ENCODE peak calls at places on chromosomes 4 and X, in nine cellular contexts. One of them, this sample, is unnamed.

GRCh38 chr4:1938027-1938426 is 66.8 kb downstream of the NSD2 start:
- DNase-seq in progenitor cell of endocrine pancreas: no peak
- DNase-seq in right atrium auricular region: no peak
- DNase-seq in PC-3: no peak
- DNase-seq in hepatocyte: no peak
- DNase-seq in GM13976: no peak
- DNase-seq in endodermal cell: no peak
- DNase-seq in mucosa of descending colon: no peak
- DNase-seq in Caco-2: no peak
- DNase-seq in this sample: no peak

GRCh38 chr4:165027762-165028402 is 3.9 kb upstream of the TRIM60 start:
- DNase-seq in Caco-2: no peak
- DNase-seq in hepatocyte: no peak
- DNase-seq in GM13976: no peak
- DNase-seq in progenitor cell of endocrine pancreas: no peak
- DNase-seq in right atrium auricular region: no peak
- DNase-seq in endodermal cell: no peak
- DNase-seq in mucosa of descending colon: no peak
- DNase-seq in PC-3: no peak
- DNase-seq in this sample: no peak

GRCh38 chr4:86592553-86593249 is 1.4 kb upstream of the PTPN13 start:
- DNase-seq in endodermal cell: no peak
- DNase-seq in GM13976: no peak
- DNase-seq in right atrium auricular region: no peak
- DNase-seq in PC-3: peak; percentile 45
- DNase-seq in progenitor cell of endocrine pancreas: no peak
- DNase-seq in hepatocyte: no peak
- DNase-seq in Caco-2: no peak
- DNase-seq in mucosa of descending colon: no peak
- DNase-seq in this sample: no peak

GRCh38 chr4:121209171-121209570 is 45.0 kb upstream of the TNIP3 start:
- DNase-seq in hepatocyte: no peak
- DNase-seq in mucosa of descending colon: no peak
- DNase-seq in PC-3: no peak
- DNase-seq in endodermal cell: no peak
- DNase-seq in GM13976: no peak
- DNase-seq in Caco-2: no peak
- DNase-seq in progenitor cell of endocrine pancreas: no peak
- DNase-seq in right atrium auricular region: no peak
- DNase-seq in this sample: no peak

GRCh38 chr4:18479825-18480224 is 458.3 kb upstream of the LCORL start:
- DNase-seq in progenitor cell of endocrine pancreas: no peak
- DNase-seq in endodermal cell: no peak
- DNase-seq in Caco-2: no peak
- DNase-seq in PC-3: no peak
- DNase-seq in GM13976: no peak
- DNase-seq in hepatocyte: no peak
- DNase-seq in mucosa of descending colon: no peak
- DNase-seq in right atrium auricular region: no peak
- DNase-seq in this sample: no peak

GRCh38 chr4:7811536-7812190 is 128.0 kb downstream of the AFAP1 start:
- DNase-seq in right atrium auricular region: peak; percentile 90
- DNase-seq in progenitor cell of endocrine pancreas: no peak
- DNase-seq in mucosa of descending colon: peak; percentile 60
- DNase-seq in hepatocyte: peak; percentile 58
- DNase-seq in endodermal cell: no peak
- DNase-seq in PC-3: no peak
- DNase-seq in GM13976: no peak
- DNase-seq in Caco-2: no peak
- DNase-seq in this sample: peak; percentile 72

GRCh38 chr4:156756118-156756517 is 215.5 kb downstream of the PDGFC start:
- DNase-seq in mucosa of descending colon: no peak
- DNase-seq in right atrium auricular region: no peak
- DNase-seq in progenitor cell of endocrine pancreas: no peak
- DNase-seq in Caco-2: no peak
- DNase-seq in hepatocyte: no peak
- DNase-seq in GM13976: no peak
- DNase-seq in endodermal cell: no peak
- DNase-seq in PC-3: no peak
- DNase-seq in this sample: no peak

GRCh38 chr4:83536649-83537352 is 893 bp downstream of the GPAT3 start:
- DNase-seq in PC-3: no peak
- DNase-seq in progenitor cell of endocrine pancreas: no peak
- DNase-seq in Caco-2: no peak
- DNase-seq in right atrium auricular region: no peak
- DNase-seq in GM13976: peak; percentile 33
- DNase-seq in mucosa of descending colon: no peak
- DNase-seq in endodermal cell: no peak
- DNase-seq in hepatocyte: no peak
- DNase-seq in this sample: no peak

GRCh38 chr4:75819121-75819520 is 83.1 kb downstream of the PPEF2 start:
- DNase-seq in endodermal cell: no peak
- DNase-seq in PC-3: no peak
- DNase-seq in mucosa of descending colon: no peak
- DNase-seq in right atrium auricular region: no peak
- DNase-seq in progenitor cell of endocrine pancreas: no peak
- DNase-seq in GM13976: no peak
- DNase-seq in hepatocyte: no peak
- DNase-seq in Caco-2: no peak
- DNase-seq in this sample: no peak

GRCh38 chr4:68271851-68272756 is 26.6 kb upstream of the TMPRSS11B start:
- DNase-seq in endodermal cell: peak; percentile 63
- DNase-seq in right atrium auricular region: no peak
- DNase-seq in progenitor cell of endocrine pancreas: no peak
- DNase-seq in GM13976: peak; percentile 50
- DNase-seq in PC-3: peak; percentile 81
- DNase-seq in mucosa of descending colon: no peak
- DNase-seq in hepatocyte: peak; percentile 34
- DNase-seq in Caco-2: no peak
- DNase-seq in this sample: no peak

GRCh38 chrX:107659768-107660167 is 31.5 kb downstream of the PRPS1 start:
- DNase-seq in right atrium auricular region: no peak
- DNase-seq in endodermal cell: no peak
- DNase-seq in PC-3: peak; percentile 62
- DNase-seq in Caco-2: no peak
- DNase-seq in GM13976: peak; percentile 38
- DNase-seq in progenitor cell of endocrine pancreas: no peak
- DNase-seq in hepatocyte: peak; percentile 75
- DNase-seq in mucosa of descending colon: no peak
- DNase-seq in this sample: no peak

GRCh38 chrX:49053223-49054072 is 5.4 kb upstream of the CCDC120 start:
- DNase-seq in hepatocyte: peak; percentile 86
- DNase-seq in PC-3: peak; percentile 58
- DNase-seq in right atrium auricular region: no peak
- DNase-seq in progenitor cell of endocrine pancreas: peak; percentile 59
- DNase-seq in endodermal cell: peak; percentile 90
- DNase-seq in mucosa of descending colon: peak; percentile 69
- DNase-seq in Caco-2: peak; percentile 80
- DNase-seq in GM13976: peak; percentile 70
- DNase-seq in this sample: no peak

GRCh38 chr4:53490965-53491622 is 100.2 kb downstream of the LNX1 start:
- DNase-seq in PC-3: peak; percentile 87
- DNase-seq in endodermal cell: peak; percentile 55
- DNase-seq in GM13976: peak; percentile 40
- DNase-seq in mucosa of descending colon: no peak
- DNase-seq in Caco-2: peak; percentile 49
- DNase-seq in progenitor cell of endocrine pancreas: no peak
- DNase-seq in hepatocyte: peak; percentile 77
- DNase-seq in right atrium auricular region: peak; percentile 75
- DNase-seq in this sample: peak; percentile 36

GRCh38 chr4:53484911-53485459 is 106.3 kb downstream of the LNX1 start:
- DNase-seq in progenitor cell of endocrine pancreas: no peak
- DNase-seq in right atrium auricular region: no peak
- DNase-seq in hepatocyte: no peak
- DNase-seq in endodermal cell: no peak
- DNase-seq in Caco-2: no peak
- DNase-seq in GM13976: no peak
- DNase-seq in mucosa of descending colon: no peak
- DNase-seq in PC-3: no peak
- DNase-seq in this sample: no peak

GRCh38 chr4:53489279-53489889 is 101.9 kb downstream of the LNX1 start:
- DNase-seq in PC-3: peak; percentile 57
- DNase-seq in progenitor cell of endocrine pancreas: no peak
- DNase-seq in Caco-2: no peak
- DNase-seq in hepatocyte: no peak
- DNase-seq in GM13976: no peak
- DNase-seq in endodermal cell: no peak
- DNase-seq in right atrium auricular region: no peak
- DNase-seq in mucosa of descending colon: no peak
- DNase-seq in this sample: no peak

GRCh38 chr4:53494851-53495250 is 96.4 kb downstream of the LNX1 start:
- DNase-seq in PC-3: peak; percentile 30
- DNase-seq in hepatocyte: no peak
- DNase-seq in progenitor cell of endocrine pancreas: no peak
- DNase-seq in right atrium auricular region: no peak
- DNase-seq in mucosa of descending colon: no peak
- DNase-seq in endodermal cell: no peak
- DNase-seq in GM13976: no peak
- DNase-seq in Caco-2: no peak
- DNase-seq in this sample: no peak

GRCh38 chr4:53490161-53490915 is 100.9 kb downstream of the LNX1 start:
- DNase-seq in GM13976: no peak
- DNase-seq in endodermal cell: no peak
- DNase-seq in hepatocyte: peak; percentile 39
- DNase-seq in progenitor cell of endocrine pancreas: no peak
- DNase-seq in PC-3: no peak
- DNase-seq in Caco-2: no peak
- DNase-seq in mucosa of descending colon: no peak
- DNase-seq in right atrium auricular region: no peak
- DNase-seq in this sample: no peak
- TF ChIP-seq CTCF in GM13976: no peak
- TF ChIP-seq CTCF in endodermal cell: no peak
- TF ChIP-seq CTCF in hepatocyte: no peak
- TF ChIP-seq CTCF in progenitor cell of endocrine pancreas: no peak
- TF ChIP-seq CTCF in PC-3: no peak
- TF ChIP-seq CTCF in Caco-2: no peak
- TF ChIP-seq CTCF in mucosa of descending colon: no peak
- TF ChIP-seq CTCF in right atrium auricular region: no peak
- TF ChIP-seq CTCF in this sample: no peak

GRCh38 chr4:187268940-187269339 is 545.3 kb upstream of the FAT1 start:
- DNase-seq in PC-3: peak; percentile 65
- DNase-seq in GM13976: no peak
- DNase-seq in endodermal cell: no peak
- DNase-seq in mucosa of descending colon: no peak
- DNase-seq in right atrium auricular region: no peak
- DNase-seq in progenitor cell of endocrine pancreas: no peak
- DNase-seq in Caco-2: no peak
- DNase-seq in hepatocyte: peak; percentile 27
- DNase-seq in this sample: no peak
- TF ChIP-seq CTCF in PC-3: no peak
- TF ChIP-seq CTCF in GM13976: no peak
- TF ChIP-seq CTCF in endodermal cell: no peak
- TF ChIP-seq CTCF in mucosa of descending colon: no peak
- TF ChIP-seq CTCF in right atrium auricular region: no peak
- TF ChIP-seq CTCF in progenitor cell of endocrine pancreas: no peak
- TF ChIP-seq CTCF in Caco-2: no peak
- TF ChIP-seq CTCF in hepatocyte: no peak
- TF ChIP-seq CTCF in this sample: no peak

DNA sequence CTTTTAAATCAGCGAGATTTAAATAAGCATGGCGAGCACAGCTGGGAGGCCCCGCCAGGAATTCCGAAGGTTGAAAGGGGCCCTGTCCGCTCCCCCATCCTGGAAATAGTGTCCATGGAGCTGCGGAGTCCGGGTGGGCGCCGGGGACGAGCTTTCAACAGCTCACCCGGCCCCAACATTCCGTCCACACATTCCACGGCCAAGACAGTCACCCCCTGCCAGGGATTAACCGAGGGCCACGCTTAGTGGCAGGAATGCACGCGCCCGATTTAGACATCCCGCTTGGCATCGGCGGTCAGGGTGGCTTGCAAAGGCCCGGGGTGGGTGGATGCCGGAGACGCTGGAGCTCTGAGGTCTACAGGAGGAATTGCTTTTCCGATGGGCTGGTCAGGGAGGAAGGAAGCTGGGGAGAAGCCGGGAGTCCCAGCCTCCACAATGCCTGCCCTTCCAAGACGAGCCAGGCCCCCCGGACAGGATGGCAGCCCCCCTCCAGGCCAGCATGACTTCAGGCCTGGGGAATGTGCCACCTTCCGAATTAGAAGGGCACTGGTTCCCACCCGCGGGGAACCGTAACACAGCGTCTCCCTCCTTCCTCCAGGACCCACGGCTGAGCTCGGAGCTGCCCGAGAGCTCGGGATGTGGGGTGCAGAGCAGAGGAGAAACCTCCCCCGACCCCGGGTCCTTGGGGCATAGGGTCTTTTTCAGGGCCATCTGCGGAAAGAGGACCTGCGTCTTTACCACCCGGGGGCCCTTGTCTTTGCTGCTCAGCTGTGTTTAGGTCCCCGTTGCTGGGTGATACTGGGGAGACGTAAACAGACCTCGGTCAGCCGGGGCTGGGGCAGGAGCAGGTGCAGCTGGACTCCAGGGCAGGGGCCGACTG is 26.9 kb upstream of the PPP2R3B start:
- DNase-seq in endodermal cell: peak; percentile 87
- DNase-seq in right atrium auricular region: peak; percentile 63
- DNase-seq in mucosa of descending colon: no peak
- DNase-seq in PC-3: no peak
- DNase-seq in GM13976: no peak
- DNase-seq in Caco-2: no peak
- DNase-seq in progenitor cell of endocrine pancreas: no peak
- DNase-seq in hepatocyte: no peak
- DNase-seq in this sample: no peak
- TF ChIP-seq CTCF in endodermal cell: peak; percentile 56
- TF ChIP-seq CTCF in right atrium auricular region: peak; percentile 33
- TF ChIP-seq CTCF in mucosa of descending colon: no peak
- TF ChIP-seq CTCF in PC-3: no peak
- TF ChIP-seq CTCF in GM13976: no peak
- TF ChIP-seq CTCF in Caco-2: no peak
- TF ChIP-seq CTCF in progenitor cell of endocrine pancreas: peak; percentile 12
- TF ChIP-seq CTCF in hepatocyte: no peak
- TF ChIP-seq CTCF in this sample: no peak

GRCh38 chrX:110146521-110146920 is 143.6 kb downstream of the TMEM164 start:
- DNase-seq in endodermal cell: peak; percentile 68
- DNase-seq in PC-3: peak; percentile 72
- DNase-seq in progenitor cell of endocrine pancreas: peak; percentile 15
- DNase-seq in right atrium auricular region: no peak
- DNase-seq in mucosa of descending colon: no peak
- DNase-seq in GM13976: peak; percentile 40
- DNase-seq in Caco-2: peak; percentile 35
- DNase-seq in hepatocyte: peak; percentile 67
- DNase-seq in this sample: peak; percentile 62
- TF ChIP-seq CTCF in endodermal cell: peak; percentile 78
- TF ChIP-seq CTCF in PC-3: peak; percentile 74
- TF ChIP-seq CTCF in progenitor cell of endocrine pancreas: peak; percentile 73
- TF ChIP-seq CTCF in right atrium auricular region: peak; percentile 76
- TF ChIP-seq CTCF in mucosa of descending colon: no peak
- TF ChIP-seq CTCF in GM13976: peak; percentile 51
- TF ChIP-seq CTCF in Caco-2: peak; percentile 46
- TF ChIP-seq CTCF in hepatocyte: peak; percentile 63
- TF ChIP-seq CTCF in this sample: peak; percentile 52

DNA sequence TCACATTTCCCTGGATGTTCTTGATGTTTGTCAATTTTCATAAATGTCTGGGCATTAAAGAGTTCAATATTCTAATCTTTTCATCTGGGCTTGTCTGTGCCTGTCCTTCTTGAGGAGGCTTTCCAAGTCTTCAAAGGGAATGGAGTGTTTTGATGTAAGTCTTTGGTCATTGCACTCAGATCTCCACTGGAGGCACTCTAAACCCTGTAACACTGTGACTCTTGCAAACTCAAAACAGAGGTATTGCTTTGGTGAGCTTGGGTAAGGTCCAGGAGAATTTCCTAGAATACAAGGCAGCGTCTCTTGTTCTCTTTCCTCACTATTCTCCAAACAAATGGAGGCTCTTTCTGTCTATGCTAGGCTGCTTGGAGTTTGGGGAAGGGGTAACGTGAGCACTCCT is 1118.1 kb upstream of the PABPC4L start:
- DNase-seq in right atrium auricular region: no peak
- DNase-seq in PC-3: peak; percentile 4
- DNase-seq in Caco-2: no peak
- DNase-seq in progenitor cell of endocrine pancreas: no peak
- DNase-seq in GM13976: no peak
- DNase-seq in mucosa of descending colon: no peak
- DNase-seq in endodermal cell: peak; percentile 53
- DNase-seq in hepatocyte: no peak
- DNase-seq in this sample: no peak
- TF ChIP-seq CTCF in right atrium auricular region: no peak
- TF ChIP-seq CTCF in PC-3: peak; percentile 24
- TF ChIP-seq CTCF in Caco-2: peak; percentile 9
- TF ChIP-seq CTCF in progenitor cell of endocrine pancreas: no peak
- TF ChIP-seq CTCF in GM13976: no peak
- TF ChIP-seq CTCF in mucosa of descending colon: no peak
- TF ChIP-seq CTCF in endodermal cell: peak; percentile 72
- TF ChIP-seq CTCF in hepatocyte: no peak
- TF ChIP-seq CTCF in this sample: no peak